ENCODE peak calls at places on chromosomes 6 and 20, in eight cellular contexts. M is IMR-90, Z is heart right ventricle, D is prostate gland, N is psoas muscle, O is ovary, F is sigmoid colon, E is esophagus squamous epithelium. W is an unnamed sample.

GRCh38 chr6:79468587-79468986 is 68.6 kb downstream of the LCA5 start:
- DNase-seq in D (no peak), N (no peak), O (no peak), M (no peak), E (no peak), Z (no peak), F (no peak), W (no peak)

GRCh38 chr6:16739329-16739801 is 21.9 kb downstream of the ATXN1 start:
- DNase-seq in M (peak; percentile 76), Z (no peak), O (no peak), D (peak; percentile 55), N (peak; percentile 70), F (peak; percentile 74), E (no peak), W (peak; percentile 98)

GRCh38 chr6:47306887-47307286 is 2.8 kb downstream of the TNFRSF21 start:
- DNase-seq in Z (no peak), E (no peak), M (no peak), O (no peak), F (no peak), D (no peak), N (no peak), W (peak; percentile 49)

GRCh38 chr20:21682576-21682975 is 22.9 kb upstream of the PAX1 start:
- DNase-seq in Z (no peak), M (no peak), D (no peak), N (peak; percentile 62), F (no peak), O (no peak), E (no peak), W (no peak)

GRCh38 chr6:7986219-7986618 is 75.6 kb upstream of the TXNDC5 start:
- DNase-seq in N (no peak), E (no peak), Z (no peak), M (no peak), F (no peak), D (no peak), O (no peak), W (no peak)

GRCh38 chr20:11401988-11402387 is 515.7 kb upstream of the BTBD3 start:
- DNase-seq in D (no peak), F (no peak), N (no peak), M (no peak), E (no peak), Z (no peak), O (no peak), W (no peak)

GRCh38 chr6:47853766-47854165 is 71.9 kb downstream of the OPN5 start:
- DNase-seq in E (no peak), O (no peak), N (no peak), F (no peak), D (no peak), M (no peak), Z (no peak), W (no peak)

GRCh38 chr6:100461273-100461919 is 3.3 kb downstream of the SIM1 start:
- DNase-seq in E (no peak), M (no peak), Z (no peak), O (no peak), N (peak; percentile 74), F (no peak), D (no peak), W (no peak)

GRCh38 chr20:63423751-63424150 is 48.7 kb downstream of the KCNQ2 start:
- DNase-seq in O (no peak), D (no peak), E (no peak), F (no peak), M (no peak), Z (no peak), N (no peak), W (no peak)

GRCh38 chr6:5950448-5950847 is 56.3 kb downstream of the NRN1 start:
- DNase-seq in O (no peak), D (no peak), E (no peak), Z (peak; percentile 19), F (no peak), N (no peak), M (no peak), W (no peak)

GRCh38 chr6:19269341-19269898 is 567.8 kb upstream of the ID4 start:
- DNase-seq in M (no peak), E (no peak), F (peak; percentile 56), Z (no peak), O (no peak), D (no peak), N (no peak), W (no peak)

GRCh38 chr20:61994546-61994945 is 71.1 kb downstream of the TAF4 start:
- DNase-seq in N (no peak), F (no peak), Z (no peak), E (no peak), O (no peak), D (no peak), M (no peak), W (no peak)

GRCh38 chr6:2526766-2527165 is 224.0 kb downstream of the MYLK4 start:
- DNase-seq in E (no peak), Z (no peak), D (no peak), F (no peak), M (no peak), O (no peak), N (no peak), W (no peak)

GRCh38 chr20:11917663-11918062 is at the start of gene BTBD3:
- DNase-seq in M (peak; percentile 79), E (no peak), D (peak; percentile 55), O (no peak), N (peak; percentile 60), Z (peak; percentile 83), F (peak; percentile 80), W (no peak)

GRCh38 chr6:63816979-63817436 is 181.4 kb downstream of the PHF3 start:
- DNase-seq in D (no peak), F (no peak), Z (no peak), E (no peak), M (peak; percentile 27), N (no peak), O (no peak), W (no peak)
- TF ChIP-seq CTCF in D (no peak), F (no peak), Z (no peak), E (no peak), M (no peak), N (no peak), O (no peak), W (peak; percentile 45)

DNA sequence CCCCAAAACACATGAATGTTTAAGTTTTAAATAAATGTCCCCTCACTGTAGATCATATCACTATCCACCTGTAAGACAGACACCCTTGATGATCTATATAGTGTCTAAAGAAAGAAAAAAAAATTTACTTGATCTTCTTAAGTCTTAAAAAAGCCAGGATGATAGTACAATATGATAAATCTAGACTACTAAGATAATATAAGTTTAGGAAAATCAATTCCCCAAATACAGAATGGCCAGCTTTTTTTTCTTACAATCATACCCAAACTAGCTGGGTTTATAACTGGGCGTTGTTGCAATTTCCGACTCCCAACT is 14.4 kb downstream of the ZNF217 start:
- DNase-seq in F (no peak), M (no peak), E (no peak), N (no peak), Z (no peak), O (no peak), D (no peak), W (no peak)
- H3K4me1 ChIP-seq in F (no peaks in the 10 kb centered on the region), M (peaks cover 18% of the 10 kb centered on the region), E (peaks cover 79% of the 10 kb centered on the region), N (peaks cover 36% of the 10 kb centered on the region), Z (peaks cover 3% of the 10 kb centered on the region), O (peaks cover 7% of the 10 kb centered on the region), D (peaks cover 9% of the 10 kb centered on the region), W (peaks cover 32% of the 10 kb centered on the region)

GRCh38 chr20:3330046-3330741 is 77.3 kb downstream of the DNAAF9 start:
- DNase-seq in N (no peak), D (no peak), Z (no peak), O (no peak), F (no peak), M (peak; percentile 59), E (no peak), W (no peak)
- TF ChIP-seq CTCF in N (no peak), D (no peak), Z (no peak), O (no peak), F (no peak), M (peak; percentile 11), E (no peak), W (peak; percentile 30)

GRCh38 chr20:23909390-23909789 is 29.8 kb upstream of the CST5 start:
- DNase-seq in Z (no peak), M (no peak), D (no peak), N (no peak), O (no peak), E (no peak), F (no peak), W (no peak)
- H3K4me1 ChIP-seq in Z (no peaks in the 10 kb centered on the region), M (no peaks in the 10 kb centered on the region), D (no peaks in the 10 kb centered on the region), N (no peaks in the 10 kb centered on the region), O (no peaks in the 10 kb centered on the region), E (no peaks in the 10 kb centered on the region), F (no peaks in the 10 kb centered on the region), W (no peaks in the 10 kb centered on the region)

GRCh38 chr6:110996661-110997060 is 14.8 kb downstream of the RPF2 start:
- DNase-seq in M (no peak), E (no peak), O (no peak), N (no peak), D (no peak), F (no peak), Z (no peak), W (no peak)

DNA sequence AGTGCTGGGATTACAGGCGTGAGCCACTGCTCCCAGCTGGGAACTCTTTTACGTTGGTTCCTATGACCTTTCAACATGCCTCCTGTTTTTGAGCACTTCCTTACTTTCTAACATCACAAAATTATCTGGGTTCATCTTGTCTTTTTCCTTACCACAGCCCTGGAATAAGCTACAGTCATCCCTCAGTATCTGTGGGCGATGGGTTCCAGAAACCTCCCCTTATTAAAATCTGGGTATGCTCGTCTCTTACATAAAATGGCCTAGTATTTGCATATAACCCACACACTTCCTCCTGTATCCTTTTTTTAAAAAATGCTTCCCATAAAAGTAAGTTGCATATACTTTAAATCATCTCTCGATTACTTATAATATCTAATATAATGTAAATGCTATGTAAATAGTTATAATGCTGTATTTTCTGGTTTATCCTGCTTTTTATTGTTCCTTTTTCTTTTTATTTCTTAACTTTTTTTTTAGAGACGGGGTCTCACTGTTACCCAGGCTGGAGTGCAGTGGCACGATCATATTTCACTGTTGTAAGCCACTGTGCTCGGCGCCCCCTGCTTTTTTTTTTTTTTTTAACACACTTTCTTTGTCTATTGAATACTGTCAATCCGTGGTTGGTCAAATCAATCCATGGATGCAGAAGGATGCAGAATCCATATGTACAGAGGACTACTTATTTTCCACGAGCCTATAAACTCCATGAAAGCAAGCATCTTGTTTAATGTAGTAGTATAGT is 9.2 kb downstream of the RPF2 start:
- DNase-seq in F (no peak), N (no peak), Z (no peak), E (no peak), O (no peak), D (no peak), M (no peak), W (no peak)
- TF ChIP-seq CTCF in F (no peak), N (no peak), Z (no peak), E (no peak), O (no peak), D (no peak), M (no peak), W (no peak)